ENCODE peak calls at places on chromosome 15, in six cellular contexts. L, H, M, I, F and W are unnamed samples.

GRCh38 chr15:90202929-90203328 is 1.8 kb downstream of the SEMA4B start:
- DNase-seq in L (no peak), F (no peak), M (no peak), H (no peak), I (no peak), W (no peak)

GRCh38 chr15:25508369-25509002 is 69.7 kb upstream of the UBE3A start:
- DNase-seq in I (peak), M (peak), F (no peak), L (peak), H (peak), W (no peak)

GRCh38 chr15:57335326-57336118 is 40.8 kb upstream of the CGNL1 start:
- DNase-seq in L (no peak), M (no peak), H (no peak), I (no peak), F (no peak), W (no peak)

GRCh38 chr15:78732634-78733033 is 78.6 kb downstream of the ADAMTS7 start:
- DNase-seq in L (no peak), H (no peak), M (no peak), F (no peak), I (no peak), W (no peak)

GRCh38 chr15:64452988-64453688 is 7.2 kb upstream of the ZNF609 start:
- DNase-seq in M (peak), H (no peak), L (no peak), I (no peak), F (no peak), W (no peak)

GRCh38 chr15:33207646-33208045 is 13.1 kb upstream of the FMN1 start:
- DNase-seq in H (no peak), M (peak), L (no peak), I (no peak), F (no peak), W (no peak)

GRCh38 chr15:31811641-31812040 is 218.7 kb upstream of the CHRNA7 start:
- DNase-seq in M (no peak), H (no peak), F (no peak), L (no peak), I (no peak), W (no peak)

GRCh38 chr15:51363391-51363790 is 21.9 kb downstream of the GLDN start:
- DNase-seq in F (no peak), H (no peak), I (no peak), M (no peak), L (peak), W (no peak)

GRCh38 chr15:67175643-67176071 is 78.8 kb downstream of the AAGAB start:
- DNase-seq in H (no peak), L (no peak), I (peak), F (no peak), M (no peak), W (no peak)

GRCh38 chr15:69662668-69663000 is 210.0 kb downstream of the RPLP1 start:
- DNase-seq in M (no peak), I (no peak), L (no peak), F (no peak), H (no peak), W (peak)

GRCh38 chr15:46461416-46461815 is 826.6 kb downstream of the SQOR start:
- DNase-seq in H (no peak), I (no peak), L (no peak), M (no peak), F (no peak), W (no peak)

GRCh38 chr15:25391971-25392733 is 46.7 kb downstream of the UBE3A start:
- DNase-seq in I (peak), M (peak), L (no peak), H (no peak), F (peak), W (no peak)

GRCh38 chr15:38651328-38652038 is 86.9 kb upstream of the RASGRP1 start:
- DNase-seq in H (peak), L (peak), M (no peak), I (no peak), F (no peak), W (no peak)

GRCh38 chr15:96058103-96058851 is 272.2 kb upstream of the NR2F2 start:
- DNase-seq in F (no peak), L (no peak), M (no peak), I (no peak), H (no peak), W (no peak)

GRCh38 chr15:57213783-57214366 is 162.4 kb upstream of the CGNL1 start:
- DNase-seq in F (no peak), L (no peak), I (peak), M (peak), H (peak), W (no peak)

GRCh38 chr15:43775411-43775965 is 1.3 kb downstream of the ELL3 start:
- DNase-seq in F (peak), L (peak), H (peak), M (peak), I (peak), W (peak)

GRCh38 chr15:68209735-68210408 is 4.7 kb upstream of the CALML4 start:
- DNase-seq in M (no peak), L (no peak), F (no peak), I (no peak), H (peak), W (no peak)

GRCh38 chr15:77710171-77710570 is 77.5 kb upstream of the LINGO1 start:
- DNase-seq in I (no peak), F (no peak), H (no peak), L (no peak), M (no peak), W (no peak)

GRCh38 chr15:42808921-42809320 is 72.0 kb upstream of the CDAN1 start:
- DNase-seq in H (no peak), I (no peak), F (no peak), L (no peak), M (no peak), W (no peak)

GRCh38 chr15:58244546-58244945 is 106.4 kb downstream of the AQP9 start:
- DNase-seq in L (no peak), I (no peak), H (no peak), M (no peak), F (no peak), W (no peak)

GRCh38 chr15:75107905-75108838 is 84.8 kb downstream of the PPCDC start:
- DNase-seq in F (peak), H (no peak), M (peak), L (no peak), I (peak), W (peak)

GRCh38 chr15:68786753-68787152 is 33.9 kb downstream of the ANP32A start:
- DNase-seq in I (no peak), L (no peak), H (no peak), F (no peak), M (no peak), W (no peak)

GRCh38 chr15:48833526-48833925 is 22.7 kb upstream of the CEP152 start:
- DNase-seq in I (no peak), L (no peak), F (no peak), H (no peak), M (no peak), W (no peak)

GRCh38 chr15:48406911-48407310 is 75.7 kb downstream of the DUT start:
- DNase-seq in M (no peak), H (no peak), I (no peak), L (peak), F (no peak), W (no peak)

GRCh38 chr15:92898988-92899909 is 875 bp upstream of the CHD2 start:
- DNase-seq in H (peak), I (no peak), L (peak), F (no peak), M (no peak), W (no peak)

GRCh38 chr15:81163961-81164800 is 30.1 kb downstream of the CFAP161 start:
- DNase-seq in H (no peak), I (peak), F (no peak), M (peak), L (no peak), W (no peak)

GRCh38 chr15:70775160-70775559 is 11.8 kb upstream of the UACA start:
- DNase-seq in F (no peak), H (no peak), L (no peak), M (peak), I (peak), W (no peak)

GRCh38 chr15:90603893-90604292 is 74.2 kb downstream of the CRTC3 start:
- DNase-seq in M (no peak), I (peak), L (peak), F (no peak), H (peak), W (no peak)

GRCh38 chr15:79849789-79850188 is 47.0 kb downstream of the MTHFS start:
- DNase-seq in L (peak), I (peak), F (no peak), M (peak), H (peak), W (no peak)

GRCh38 chr15:40932625-40933519 is 3.7 kb downstream of the DLL4 start:
- DNase-seq in L (no peak), H (no peak), I (no peak), F (no peak), M (no peak), W (no peak)

GRCh38 chr15:70029297-70029701 is 68.4 kb downstream of the TLE3 start:
- DNase-seq in L (no peak), F (no peak), I (no peak), M (no peak), H (no peak), W (no peak)

GRCh38 chr15:71934446-71934845 is 124.1 kb downstream of the NR2E3 start:
- DNase-seq in M (no peak), H (no peak), I (no peak), L (no peak), F (peak), W (no peak)

GRCh38 chr15:81157939-81158223 is 23.8 kb downstream of the CFAP161 start:
- DNase-seq in H (no peak), M (no peak), I (no peak), L (no peak), F (no peak), W (no peak)

GRCh38 chr15:57114070-57114469 is 195.6 kb downstream of the TCF12 start:
- DNase-seq in I (no peak), M (peak), H (no peak), F (no peak), L (no peak), W (no peak)

GRCh38 chr15:54345301-54345700 is 367.1 kb downstream of the UNC13C start:
- DNase-seq in L (no peak), H (no peak), I (no peak), M (no peak), F (no peak), W (no peak)

GRCh38 chr15:42994546-42994945 is 74.0 kb upstream of the TTBK2 start:
- DNase-seq in L (no peak), M (peak), I (peak), H (no peak), F (no peak), W (no peak)

GRCh38 chr15:69579950-69580618 is 127.5 kb downstream of the RPLP1 start:
- DNase-seq in L (no peak), M (no peak), F (no peak), H (no peak), I (no peak), W (no peak)

GRCh38 chr15:63420333-63420741 is 38.7 kb upstream of the CA12 start:
- DNase-seq in I (peak), H (no peak), F (no peak), L (no peak), M (no peak), W (no peak)
- H3K4me2 ChIP-seq in I (no peak), H (no peak), F (no peak), L (no peak), M (no peak), W (no peak)

DNA sequence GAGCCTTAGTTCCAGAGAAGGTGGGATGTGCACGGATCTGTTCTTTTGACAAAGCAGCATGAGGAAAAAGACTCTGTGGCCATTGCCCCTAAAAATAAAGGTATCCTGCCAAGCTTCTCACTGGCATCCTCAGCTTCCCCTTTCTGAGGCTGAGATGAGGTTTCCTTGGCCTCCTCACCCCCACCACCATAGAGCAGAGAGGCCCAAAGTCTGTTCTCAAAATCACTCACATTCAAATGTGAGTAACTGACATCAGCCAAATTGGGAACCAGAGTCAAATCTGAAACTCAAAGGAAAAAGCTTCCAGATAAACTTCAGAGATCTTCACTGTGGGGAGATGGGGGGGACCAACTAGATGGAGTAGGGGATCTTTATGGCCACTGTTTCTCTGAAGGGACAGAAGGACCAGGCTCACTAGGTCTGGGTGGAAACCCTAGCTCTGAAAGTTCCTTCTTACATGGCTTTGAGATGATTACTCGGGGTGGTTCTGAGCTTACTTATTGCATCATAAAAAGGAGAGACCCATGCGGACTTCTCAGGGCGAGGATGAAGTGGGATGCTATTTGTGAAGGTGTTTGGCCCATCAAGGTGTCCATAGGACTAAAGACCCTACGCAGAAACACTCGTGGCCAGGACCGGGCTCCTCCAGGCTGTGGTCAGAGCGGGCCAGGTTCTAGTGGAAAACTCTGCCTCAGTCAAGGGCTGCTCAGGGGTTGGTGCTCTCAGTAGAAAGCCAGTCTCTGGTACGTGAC is 61.5 kb upstream of the MEF2A start:
- DNase-seq in I (no peak), F (no peak), H (peak), M (no peak), L (no peak), W (no peak)
- H2AFZ ChIP-seq in I (no peak), F (no peak), H (peak), M (no peak), L (peak), W (no peak)

GRCh38 chr15:94239474-94239873 is 8.1 kb downstream of the MCTP2 start:
- DNase-seq in I (no peak), M (no peak), L (no peak), F (peak), H (no peak), W (no peak)

GRCh38 chr15:94236638-94237037 is 5.3 kb downstream of the MCTP2 start:
- DNase-seq in M (no peak), H (no peak), F (no peak), I (no peak), L (no peak), W (no peak)

GRCh38 chr15:94235681-94236080 is 4.3 kb downstream of the MCTP2 start:
- DNase-seq in I (no peak), H (no peak), L (no peak), M (no peak), F (no peak), W (no peak)

GRCh38 chr15:94238539-94239118 is 7.3 kb downstream of the MCTP2 start:
- DNase-seq in I (no peak), F (no peak), L (no peak), M (no peak), H (peak), W (no peak)

GRCh38 chr15:94237903-94238302 is 6.5 kb downstream of the MCTP2 start:
- DNase-seq in I (no peak), M (no peak), L (no peak), H (no peak), F (no peak), W (no peak)
- H3K4me2 ChIP-seq in I (no peak), M (no peak), L (no peak), H (peak), F (no peak), W (no peak)

GRCh38 chr15:76198456-76199105 is 112.7 kb downstream of the ETFA start:
- DNase-seq in L (no peak), H (no peak), F (no peak), M (no peak), I (no peak), W (no peak)

GRCh38 chr15:76197703-76198455 is 113.4 kb downstream of the ETFA start:
- DNase-seq in M (peak), F (no peak), H (no peak), L (no peak), I (peak), W (peak)

GRCh38 chr15:76200083-76200465 is 111.2 kb downstream of the ETFA start:
- DNase-seq in I (no peak), L (no peak), H (no peak), F (no peak), M (no peak), W (no peak)

GRCh38 chr15:76200641-76201105 is 110.6 kb downstream of the ETFA start:
- DNase-seq in F (no peak), M (no peak), I (no peak), L (no peak), H (no peak), W (no peak)

GRCh38 chr15:76199106-76200082 is 111.9 kb downstream of the ETFA start:
- DNase-seq in H (no peak), I (peak), F (no peak), L (no peak), M (peak), W (peak)
- H2AFZ ChIP-seq in H (no peak), I (peak), F (no peak), L (no peak), M (no peak), W (no peak)

DNA sequence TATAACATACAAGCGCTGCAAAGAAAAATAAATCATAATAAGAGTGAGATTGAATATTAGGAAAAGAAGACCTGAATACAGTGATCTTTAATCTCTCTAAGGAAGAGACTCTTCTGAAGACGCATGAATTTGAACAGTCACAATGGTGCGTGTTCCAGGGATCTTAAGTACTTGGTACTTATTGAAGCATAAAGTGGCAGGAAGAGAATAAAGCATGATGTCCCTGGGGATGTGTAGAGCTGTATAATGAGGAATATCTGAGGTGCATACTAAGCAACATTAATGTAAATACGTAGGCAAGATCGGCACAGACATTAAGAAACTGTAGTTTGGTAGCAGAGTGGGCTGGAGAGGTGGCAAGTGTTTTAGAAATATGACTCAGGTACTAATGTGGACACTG is 246.2 kb upstream of the MCTP2 start:
- DNase-seq in M (no peak), L (no peak), I (no peak), H (no peak), F (no peak), W (no peak)
- H3K4me2 ChIP-seq in M (no peak), L (no peak), I (no peak), H (no peak), F (no peak), W (no peak)

GRCh38 chr15:82944840-82945239 is 7.7 kb downstream of the HOMER2 start:
- DNase-seq in M (peak), I (peak), F (no peak), H (peak), L (no peak), W (no peak)
- H2AFZ ChIP-seq in M (no peak), I (no peak), F (no peak), H (no peak), L (no peak), W (no peak)

DNA sequence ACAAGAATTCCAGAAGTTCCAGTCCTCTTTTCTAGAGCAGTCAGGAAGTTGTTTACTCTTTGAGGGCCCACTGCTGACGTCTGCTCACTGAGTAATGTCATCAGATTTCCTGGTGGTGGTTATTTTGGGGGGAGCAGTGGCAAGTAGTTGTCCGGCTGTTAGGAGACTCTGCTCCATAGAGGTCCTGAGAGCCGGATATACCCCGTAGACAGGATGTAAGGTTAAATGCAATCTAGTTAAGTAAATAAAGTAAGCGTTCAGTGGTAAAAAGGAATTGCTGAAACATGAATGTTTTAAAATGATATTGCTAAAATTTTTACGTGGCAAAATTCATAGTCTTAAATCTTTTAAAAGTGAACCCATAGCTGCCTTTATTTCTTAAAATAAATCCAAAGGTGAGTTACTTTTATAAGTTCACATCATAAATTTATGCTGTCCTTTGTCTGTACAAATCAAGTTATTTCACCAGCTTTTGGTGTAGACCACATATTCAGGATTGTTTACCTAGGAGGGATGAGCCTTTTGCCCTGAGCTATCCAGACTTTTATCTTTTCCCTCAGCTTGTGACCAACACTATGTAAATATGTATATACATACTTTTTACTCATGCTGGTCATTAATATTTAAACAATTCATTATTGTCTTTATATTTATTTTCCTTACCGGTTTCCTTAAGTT is 65.8 kb downstream of the PDE8A start:
- DNase-seq in M (peak), L (peak), I (peak), F (no peak), H (no peak), W (peak)
- H3K4me2 ChIP-seq in M (peak), L (no peak), I (peak), F (no peak), H (no peak), W (peak)